ENCODE peak calls at places on chromosomes 2 and 18, in five cellular contexts. E is IMR-90, B is GM23338, S is neural crest cell, J is heart left ventricle. H is an unnamed sample.

GRCh38 chr18:48441405-48441881 is 32.3 kb upstream of the ZBTB7C start:
- DNase-seq in E (no peak), B (no peak), J (no peak), S (no peak), H (peak; percentile 71)

GRCh38 chr2:121254748-121255147 is 30.3 kb downstream of the TFCP2L1 start:
- DNase-seq in B (no peak), S (no peak), J (no peak), E (no peak), H (no peak)

GRCh38 chr2:11774600-11774999 is 28.2 kb downstream of the LPIN1 start:
- DNase-seq in E (no peak), S (no peak), B (no peak), J (no peak), H (no peak)

GRCh38 chr2:15724235-15724634 is 132.6 kb downstream of the DDX1 start:
- DNase-seq in S (no peak), B (no peak), E (no peak), J (no peak), H (no peak)

GRCh38 chr2:73705091-73705490 is 32.1 kb downstream of the TPRKB start:
- DNase-seq in B (no peak), J (no peak), S (no peak), E (no peak), H (no peak)

GRCh38 chr2:31204761-31205160 is 12.6 kb downstream of the CAPN14 start:
- DNase-seq in J (no peak), S (no peak), B (no peak), E (no peak), H (no peak)

GRCh38 chr18:5895886-5896740 is 791 bp upstream of the TMEM200C start:
- DNase-seq in E (peak; percentile 74), B (peak; percentile 74), S (peak; percentile 63), J (peak; percentile 66), H (no peak)

GRCh38 chr2:214127178-214127970 is 283.5 kb upstream of the VWC2L start:
- DNase-seq in E (peak; percentile 57), B (peak; percentile 90), S (no peak), J (no peak), H (no peak)

GRCh38 chr2:69677914-69678313 is 34.4 kb upstream of the AAK1 start:
- DNase-seq in J (no peak), B (no peak), S (no peak), E (no peak), H (no peak)

GRCh38 chr2:121095257-121096080 is 189.5 kb downstream of the TFCP2L1 start:
- DNase-seq in S (peak; percentile 62), B (peak; percentile 90), J (peak; percentile 77), E (peak; percentile 67), H (no peak)

GRCh38 chr2:220811115-220811514 is 761.0 kb downstream of the EPHA4 start:
- DNase-seq in B (no peak), S (no peak), E (no peak), J (no peak), H (no peak)

GRCh38 chr18:52462853-52463252 is 122.9 kb downstream of the DCC start:
- DNase-seq in E (no peak), B (no peak), J (no peak), S (no peak), H (no peak)

GRCh38 chr2:80496770-80497169 is 192.2 kb upstream of the LRRTM1 start:
- DNase-seq in J (no peak), E (peak; percentile 80), B (no peak), S (no peak), H (no peak)

GRCh38 chr2:69154031-69154430 is 141.1 kb downstream of the ANTXR1 start:
- DNase-seq in B (no peak), E (peak; percentile 60), S (no peak), J (no peak), H (no peak)

GRCh38 chr2:41867553-41867952 is 180.3 kb upstream of the PKDCC start:
- DNase-seq in E (peak; percentile 4), J (no peak), B (no peak), S (no peak), H (no peak)

GRCh38 chr2:156065912-156066311 is 266.6 kb downstream of the NR4A2 start:
- DNase-seq in J (no peak), E (no peak), B (peak; percentile 57), S (no peak), H (no peak)

GRCh38 chr2:1633936-1634587 is 110.3 kb downstream of the PXDN start:
- DNase-seq in S (no peak), J (no peak), E (no peak), B (no peak), H (no peak)

GRCh38 chr2:186349508-186349907 is 136.6 kb upstream of the ZC3H15 start:
- DNase-seq in S (no peak), E (peak; percentile 90), J (no peak), B (no peak), H (no peak)

GRCh38 chr2:108403494-108403893 is 25.7 kb downstream of the SULT1C4 start:
- DNase-seq in S (peak; percentile 30), E (peak; percentile 73), J (no peak), B (peak; percentile 46), H (no peak)

GRCh38 chr18:7524786-7525185 is 42.3 kb upstream of the PTPRM start:
- DNase-seq in B (no peak), J (no peak), E (no peak), S (no peak), H (no peak)

GRCh38 chr2:27007416-27008374 is 25.1 kb upstream of the TMEM214 start:
- DNase-seq in J (no peak), S (no peak), B (no peak), E (no peak), H (no peak)

GRCh38 chr2:216739035-216739434 is 43.7 kb upstream of the IGFBP5 start:
- DNase-seq in J (no peak), S (no peak), E (no peak), B (no peak), H (peak; percentile 32)

GRCh38 chr2:34447097-34447496 is 848.0 kb upstream of the FAM98A start:
- DNase-seq in S (no peak), B (peak; percentile 90), E (no peak), J (no peak), H (no peak)

GRCh38 chr2:72915076-72915906 is 2.0 kb upstream of the EMX1 start:
- DNase-seq in J (no peak), B (peak; percentile 47), E (no peak), S (no peak), H (no peak)

GRCh38 chr2:20106746-20107145 is 55.3 kb upstream of the LAPTM4A start:
- DNase-seq in B (peak; percentile 88), E (no peak), J (peak; percentile 83), S (peak; percentile 66), H (no peak)

GRCh38 chr2:171432969-171433762 is 624 bp downstream of the METTL8 start:
- DNase-seq in E (peak; percentile 18), J (no peak), S (no peak), B (peak; percentile 57), H (no peak)

GRCh38 chr2:172429351-172429968 is 2.1 kb downstream of the ITGA6 start:
- DNase-seq in S (no peak), E (peak; percentile 31), B (no peak), J (no peak), H (no peak)

GRCh38 chr2:127358971-127359370 is 28.8 kb downstream of the MAP3K2 start:
- DNase-seq in S (no peak), J (no peak), E (no peak), B (no peak), H (no peak)

GRCh38 chr2:36650031-36650430 is 46.5 kb upstream of the VIT start:
- DNase-seq in S (no peak), E (peak; percentile 75), B (peak; percentile 40), J (no peak), H (no peak)

GRCh38 chr2:85680707-85681353 is 12.8 kb upstream of the SFTPB start:
- DNase-seq in B (no peak), S (no peak), E (no peak), J (no peak), H (no peak)

DNA sequence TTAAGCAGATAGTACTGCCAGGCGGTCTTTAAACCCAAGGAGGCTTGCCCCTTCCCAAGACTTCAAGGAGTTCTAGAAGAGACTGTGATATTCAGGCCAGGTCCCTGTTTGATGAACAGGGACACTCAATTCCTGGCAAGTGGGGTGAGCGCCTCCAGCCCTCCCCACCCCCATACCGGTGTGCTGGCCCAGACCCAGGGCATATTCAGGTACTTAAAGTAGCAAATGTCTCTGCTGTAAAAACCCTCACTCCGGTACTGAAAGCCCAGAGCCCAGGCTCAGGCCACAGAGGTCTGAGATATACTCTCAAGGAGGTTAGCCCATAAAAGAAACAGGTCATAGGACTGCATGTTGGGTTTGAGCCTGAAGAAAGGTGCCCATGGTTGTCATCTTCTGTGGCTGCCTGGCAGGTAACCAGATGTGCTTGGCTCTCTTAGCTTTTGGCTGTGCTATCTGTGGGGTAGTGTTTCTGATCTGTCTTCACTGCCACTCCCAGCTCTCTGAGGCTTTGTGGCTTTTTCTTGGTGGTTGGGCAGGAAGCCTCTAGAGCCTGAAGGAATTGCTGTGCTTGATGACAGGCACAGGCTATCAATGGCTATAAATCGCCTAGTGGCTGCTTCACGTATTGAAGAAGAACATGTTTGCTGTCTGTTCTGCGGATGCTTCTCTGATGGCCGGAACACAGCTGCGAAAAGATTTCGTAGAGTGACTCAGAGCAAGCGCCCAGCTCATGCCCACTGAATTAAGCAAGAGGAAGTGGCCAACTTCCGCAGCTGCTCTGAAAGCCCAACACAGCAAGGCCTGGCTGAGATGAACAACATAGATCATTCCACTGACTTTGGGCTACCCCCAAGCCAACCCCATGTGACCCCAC is 63.3 kb upstream of the ALPP start:
- DNase-seq in S (no peak), E (peak; percentile 30), J (peak; percentile 75), B (peak; percentile 19), H (peak; percentile 74)
- TF ChIP-seq CTCF in S (no peak), E (no peak), J (no peak), B (no peak), H (peak; percentile 17)

GRCh38 chr2:116952254-116952653 is 862.2 kb upstream of the DDX18 start:
- DNase-seq in E (no peak), S (no peak), J (no peak), B (peak; percentile 49), H (no peak)
- TF ChIP-seq CTCF in E (no peak), S (peak; percentile 53), J (no peak), B (peak; percentile 76), H (no peak)

DNA sequence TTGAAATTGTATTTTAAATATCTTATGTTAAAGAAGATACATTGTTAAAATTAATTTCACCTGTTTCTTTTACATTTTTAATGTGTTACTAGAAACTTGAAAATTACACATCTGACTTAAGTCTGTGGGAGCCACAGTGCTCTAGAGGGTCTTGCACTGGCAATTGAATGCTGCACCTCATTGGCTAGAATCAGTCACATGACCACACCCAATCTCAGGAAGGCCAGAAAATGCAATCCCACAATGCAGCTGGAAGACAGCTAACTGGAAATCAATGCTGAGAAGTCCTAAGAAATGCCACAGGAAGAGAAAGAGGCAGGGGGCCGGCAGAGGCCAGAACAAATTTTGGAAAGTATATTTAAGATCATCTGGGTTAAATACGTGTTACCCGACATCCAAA is 189.2 kb upstream of the POU3F3 start:
- DNase-seq in E (no peak), S (no peak), J (no peak), B (no peak), H (no peak)
- TF ChIP-seq CTCF in E (no peak), S (no peak), J (no peak), B (no peak), H (no peak)

GRCh38 chr2:229731363-229731762 is 17.0 kb upstream of the DNER start:
- DNase-seq in E (no peak), S (no peak), J (no peak), B (no peak), H (no peak)

GRCh38 chr2:229734410-229734809 is 20.1 kb upstream of the DNER start:
- DNase-seq in E (no peak), J (no peak), B (peak; percentile 37), S (no peak), H (no peak)

GRCh38 chr2:229731916-229732315 is 17.6 kb upstream of the DNER start:
- DNase-seq in E (peak; percentile 17), J (no peak), B (no peak), S (no peak), H (no peak)

GRCh38 chr2:229732897-229733296 is 18.5 kb upstream of the DNER start:
- DNase-seq in J (no peak), S (no peak), B (no peak), E (no peak), H (no peak)

GRCh38 chr2:229733606-229734205 is 19.4 kb upstream of the DNER start:
- DNase-seq in J (no peak), S (no peak), E (no peak), B (peak; percentile 89), H (no peak)
- TF ChIP-seq CTCF in J (no peak), S (no peak), E (no peak), B (peak; percentile 43), H (no peak)

H was measured in right atrium auricular region.